ENCODE peak calls at places on chromosomes 5 and 9, in four cellular contexts. G is IMR-90, H is cardiac muscle cell, S is uterus. W is an unnamed sample.

GRCh38 chr9:128819716-128820664 is 1.7 kb downstream of the ENDOG start:
- DNase-seq in G (no peak), H (peak; percentile 81), S (peak; percentile 64), W (no peak)

GRCh38 chr5:52995095-52995494 is 5.9 kb downstream of the ITGA2 start:
- DNase-seq in G (no peak), H (no peak), S (no peak), W (no peak)

GRCh38 chr5:150058480-150059126 is 27.8 kb downstream of the CSF1R start:
- DNase-seq in G (peak; percentile 82), H (peak; percentile 50), S (no peak), W (peak; percentile 47)

GRCh38 chr5:146893991-146894390 is 15.4 kb upstream of the PPP2R2B start:
- DNase-seq in G (no peak), H (no peak), S (no peak), W (no peak)

GRCh38 chr5:146561711-146562110 is 45.7 kb upstream of the GPR151 start:
- DNase-seq in G (no peak), H (no peak), S (no peak), W (peak; percentile 60)

GRCh38 chr5:129905467-129906176 is 1.4 kb downstream of the CHSY3 start:
- DNase-seq in G (peak; percentile 3), H (peak; percentile 24), S (peak; percentile 16), W (no peak)

GRCh38 chr5:2142456-2142954 is 259.8 kb upstream of the IRX4 start:
- DNase-seq in G (no peak), H (no peak), S (no peak), W (no peak)

GRCh38 chr9:88740844-88741243 is 205.9 kb downstream of the NXNL2 start:
- DNase-seq in G (no peak), H (no peak), S (no peak), W (no peak)

GRCh38 chr5:173963107-173963506 is 25.9 kb upstream of the C5orf47 start:
- DNase-seq in G (peak; percentile 75), H (peak; percentile 43), S (no peak), W (peak; percentile 47)

GRCh38 chr5:126552614-126553013 is 42.4 kb downstream of the ALDH7A1 start:
- DNase-seq in G (peak; percentile 6), H (no peak), S (no peak), W (no peak)

GRCh38 chr5:74019923-74020322 is 393.9 kb downstream of the ARHGEF28 start:
- DNase-seq in G (no peak), H (peak; percentile 14), S (no peak), W (no peak)

GRCh38 chr5:113512341-113512740 is 1.2 kb upstream of the YTHDC2 start:
- DNase-seq in G (no peak), H (no peak), S (no peak), W (no peak)

GRCh38 chr5:170297589-170298462 is at the start of gene LCP2:
- DNase-seq in G (no peak), H (no peak), S (no peak), W (no peak)

GRCh38 chr5:175677571-175677970 is 19.7 kb downstream of the HRH2 start:
- DNase-seq in G (no peak), H (no peak), S (no peak), W (no peak)

GRCh38 chr5:369151-369939 is 47.8 kb downstream of the AHRR start:
- DNase-seq in G (peak; percentile 63), H (no peak), S (no peak), W (no peak)

GRCh38 chr5:83530186-83530585 is 58.6 kb downstream of the VCAN start:
- DNase-seq in G (peak; percentile 44), H (peak; percentile 15), S (no peak), W (no peak)

GRCh38 chr9:34958411-34958982 is 412 bp downstream of the PHF24 start:
- DNase-seq in G (no peak), H (no peak), S (no peak), W (no peak)

GRCh38 chr5:151886741-151887261 is 37.9 kb downstream of the GLRA1 start:
- DNase-seq in G (no peak), H (no peak), S (no peak), W (no peak)

GRCh38 chr5:443239-444151 is 519 bp downstream of the EXOC3 start:
- DNase-seq in G (no peak), H (peak; percentile 2), S (peak; percentile 29), W (no peak)

GRCh38 chr9:71760901-71761300 is 7.4 kb downstream of the CEMIP2 start:
- DNase-seq in G (no peak), H (no peak), S (no peak), W (no peak)

GRCh38 chr5:112012112-112012511 is 255.1 kb upstream of the NREP start:
- DNase-seq in G (peak; percentile 72), H (peak; percentile 55), S (no peak), W (no peak)

GRCh38 chr5:92909545-92909962 is 671.5 kb downstream of the NR2F1-AS1 start:
- DNase-seq in G (peak; percentile 11), H (peak; percentile 57), S (no peak), W (no peak)

GRCh38 chr9:98410185-98410697 is 154.8 kb upstream of the TBC1D2 start:
- DNase-seq in G (peak; percentile 80), H (peak; percentile 92), S (no peak), W (peak; percentile 69)

GRCh38 chr5:135266975-135267374 is 132.1 kb downstream of the MACROH2A1 start:
- DNase-seq in G (peak; percentile 57), H (no peak), S (no peak), W (no peak)

DNA sequence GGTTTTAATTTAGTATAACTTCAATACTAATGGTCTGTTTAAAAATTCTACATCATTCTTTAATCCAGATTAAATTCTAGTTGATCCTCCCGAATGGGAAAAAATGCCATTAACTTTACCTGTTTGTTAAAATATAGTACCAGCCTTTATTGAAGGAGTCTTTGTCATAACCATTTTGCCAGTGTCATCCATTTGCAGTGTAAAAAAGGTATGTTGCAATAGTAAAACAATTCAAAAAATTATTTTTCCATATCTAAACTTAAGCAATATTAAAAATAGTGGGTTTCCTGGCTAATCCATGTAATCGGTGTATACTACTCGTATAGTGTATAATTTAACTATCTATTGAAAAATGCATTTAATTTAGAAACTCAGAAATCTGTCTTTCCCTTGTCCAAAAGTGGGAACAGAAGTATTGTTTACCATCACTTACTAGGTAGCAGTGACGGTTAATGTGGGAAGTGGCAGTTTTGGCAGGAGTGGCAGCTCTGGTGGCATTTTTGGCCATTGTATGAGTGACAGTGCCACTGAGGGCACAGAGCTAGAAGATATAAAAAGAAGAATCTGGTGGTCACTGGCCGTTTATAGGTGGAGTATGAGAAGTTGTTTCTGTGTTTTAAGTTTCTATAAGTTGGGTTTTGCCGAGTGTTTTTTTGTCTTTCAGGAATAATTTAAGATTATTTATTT is 1.9 kb downstream of the AP3S1 start:
- DNase-seq in G (no peak), H (no peak), S (no peak), W (no peak)
- H3K36me3 ChIP-seq in G (no peaks in the 10 kb centered on the region), H (no peaks in the 10 kb centered on the region), S (no peaks in the 10 kb centered on the region), W (no peaks in the 10 kb centered on the region)

DNA sequence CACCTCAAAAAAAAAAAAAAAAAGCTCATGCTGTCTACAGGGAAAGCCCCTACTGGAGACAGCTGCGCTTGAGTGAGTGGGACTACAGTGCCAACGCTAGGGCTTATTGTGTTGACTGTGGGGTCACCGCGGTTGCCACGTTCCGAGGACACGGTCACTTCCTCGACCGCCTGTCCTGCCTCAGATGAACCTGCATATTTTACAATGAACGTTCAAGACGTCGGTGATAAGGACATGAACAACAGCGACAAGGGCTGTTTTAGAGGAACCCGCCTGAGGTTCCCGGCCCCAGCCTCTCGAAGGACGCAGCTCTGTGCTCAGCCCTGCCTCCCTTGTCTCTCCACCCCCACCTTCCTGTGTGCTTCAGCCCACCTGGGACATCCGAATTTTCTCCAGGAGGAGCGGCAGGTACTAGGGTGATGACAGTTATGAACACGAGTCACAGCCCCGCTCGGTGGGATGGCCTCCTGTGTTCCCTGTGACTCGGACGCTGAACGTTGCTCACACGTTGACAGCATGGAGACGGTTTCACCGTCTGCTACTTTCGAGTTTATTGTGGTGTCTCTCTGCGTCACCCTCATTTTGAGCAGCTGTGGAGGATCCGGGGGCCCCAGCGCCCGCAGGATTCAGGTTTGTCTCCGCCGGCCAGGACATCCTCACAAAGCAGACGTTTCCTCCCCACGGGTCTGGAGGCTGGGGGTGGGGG is 11.3 kb upstream of the DIPK1B start:
- DNase-seq in G (peak; percentile 16), H (no peak), S (no peak), W (no peak)
- H3K4me3 ChIP-seq in G (no peak overlapping the region), H (no peak overlapping the region), S (no peak overlapping the region), W (no peak overlapping the region)

DNA sequence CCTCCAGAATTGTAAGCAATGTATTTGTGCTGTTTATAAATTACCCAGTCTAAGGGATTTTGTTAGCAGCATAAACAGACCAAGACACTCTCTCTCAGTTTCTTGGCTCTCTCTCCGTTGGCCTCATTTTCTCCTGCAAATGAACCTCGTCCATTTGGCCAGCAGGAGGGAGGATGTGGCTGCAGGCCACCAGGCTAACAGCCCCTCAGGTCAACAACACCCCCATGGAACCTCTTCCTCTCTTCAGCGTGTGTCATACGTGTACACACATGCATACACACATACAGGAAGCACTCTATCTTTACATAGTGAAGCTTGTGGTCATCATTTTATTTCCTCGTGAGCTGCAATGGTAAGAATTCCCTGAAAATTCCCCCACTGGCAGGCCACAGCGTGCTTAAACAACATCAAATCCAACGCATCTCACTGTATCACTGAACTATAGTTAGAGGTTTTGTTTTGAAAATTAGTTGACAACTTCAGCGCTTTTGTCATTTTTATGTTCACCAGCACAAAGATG is 62.8 kb upstream of the PPP1R26 start:
- DNase-seq in G (no peak), H (no peak), S (no peak), W (no peak)
- TF ChIP-seq CTCF in G (peak; percentile 12), H (no peak), S (no peak), W (no peak)

DNA sequence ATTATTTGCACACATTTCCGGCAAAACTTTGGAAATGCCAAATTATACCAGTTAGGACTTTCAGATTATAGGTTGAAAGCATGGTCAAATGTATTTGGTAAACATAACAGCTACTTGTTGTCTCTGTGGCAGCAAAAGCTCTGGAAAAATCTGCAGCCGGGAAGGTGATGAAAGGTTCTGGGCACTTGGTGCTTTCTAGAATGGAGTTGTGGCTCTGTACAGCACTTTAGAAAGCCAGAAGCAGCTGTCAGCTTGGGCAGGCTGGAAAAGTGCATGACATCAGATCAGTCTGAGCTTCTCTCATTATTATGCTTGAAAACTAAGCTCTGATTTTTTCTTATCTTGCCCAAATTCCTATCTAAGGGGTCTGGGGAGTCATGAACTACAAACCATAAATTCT is 118.6 kb upstream of the MAST4 start:
- DNase-seq in G (no peak), H (peak; percentile 68), S (no peak), W (no peak)
- H3K36me3 ChIP-seq in G (no peaks in the 10 kb centered on the region), H (no peaks in the 10 kb centered on the region), S (no peaks in the 10 kb centered on the region), W (no peaks in the 10 kb centered on the region)

GRCh38 chr5:115541586-115541985 is 3.0 kb downstream of the FEM1C start:
- DNase-seq in G (peak; percentile 15), H (peak; percentile 23), S (no peak), W (no peak)
- H3K4me3 ChIP-seq in G (peak overlapping the region; percentile 86), H (peak overlapping the region; percentile 90), S (peak overlapping the region; percentile 68), W (peak overlapping the region; percentile 79)

GRCh38 chr5:132426525-132427138 is 57.1 kb downstream of the SLC22A5 start:
- DNase-seq in G (peak; percentile 97), H (peak; percentile 91), S (peak; percentile 77), W (peak; percentile 72)
- TF ChIP-seq CTCF in G (peak; percentile 51), H (peak; percentile 72), S (no peak), W (peak; percentile 67)

DNA sequence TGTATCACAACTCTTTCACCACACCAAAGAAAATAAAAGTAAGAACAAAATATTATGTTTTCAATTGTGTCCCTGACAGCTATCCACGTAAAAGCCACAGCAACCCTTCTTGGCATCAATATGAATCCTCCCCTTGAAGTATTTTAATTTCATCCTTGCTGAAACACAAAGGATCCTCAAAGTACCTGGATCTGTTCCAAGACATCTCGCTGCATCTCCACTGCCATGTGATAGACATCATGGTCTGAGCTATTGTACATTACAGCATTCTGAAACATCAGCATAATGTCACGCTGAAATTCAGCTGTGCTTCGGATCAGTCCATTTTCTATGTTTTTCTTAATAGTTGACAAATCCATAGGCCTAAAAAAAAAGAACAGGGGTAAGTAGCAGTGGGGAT is 17.7 kb downstream of the BRD8 start:
- DNase-seq in G (no peak), H (no peak), S (no peak), W (no peak)
- H3K36me3 ChIP-seq in G (peaks cover 64% of the 10 kb centered on the region), H (peaks cover 83% of the 10 kb centered on the region), S (no peaks in the 10 kb centered on the region), W (peaks cover 40% of the 10 kb centered on the region)

W was measured in BJ.